ENCODE peak calls at places on chromosomes 16 and 17, in five cellular contexts. S, I, Z, N and W are unnamed samples.

GRCh38 chr16:87895641-87896141 is 26.4 kb upstream of the SLC7A5 start:
- DNase-seq in I (peak), S (peak), N (peak), Z (no peak), W (peak)

GRCh38 chr17:4576729-4577322 is 7.5 kb upstream of the SMTNL2 start:
- DNase-seq in S (no peak), N (no peak), Z (no peak), I (no peak), W (no peak)

GRCh38 chr16:69727916-69728270 is 1.5 kb upstream of the NQO1 start:
- DNase-seq in S (peak), Z (no peak), N (peak), I (no peak), W (peak)

GRCh38 chr17:80426671-80427326 is 11.8 kb downstream of the ENDOV start:
- DNase-seq in N (peak), I (peak), S (peak), Z (peak), W (peak)

GRCh38 chr16:30621765-30622164 is 11.6 kb upstream of the ZNF689 start:
- DNase-seq in Z (no peak), N (peak), S (no peak), I (no peak), W (no peak)

GRCh38 chr17:40069751-40070643 is 7.2 kb downstream of the THRA start:
- DNase-seq in N (peak), S (peak), Z (peak), I (peak), W (peak)

GRCh38 chr16:50463581-50464324 is 84.4 kb upstream of the NKD1 start:
- DNase-seq in I (no peak), S (no peak), Z (no peak), N (no peak), W (no peak)

GRCh38 chr17:32222621-32223020 is 43.0 kb upstream of the RHBDL3 start:
- DNase-seq in N (no peak), I (no peak), S (no peak), Z (no peak), W (no peak)

GRCh38 chr16:86401119-86401518 is 109.2 kb upstream of the FOXF1 start:
- DNase-seq in I (no peak), Z (no peak), S (no peak), N (no peak), W (no peak)

GRCh38 chr17:80105762-80106161 is 4.4 kb downstream of the GAA start:
- DNase-seq in I (no peak), S (no peak), N (no peak), Z (no peak), W (no peak)

GRCh38 chr17:75565066-75565465 is 22.5 kb upstream of the MYO15B start:
- DNase-seq in I (no peak), Z (no peak), S (no peak), N (no peak), W (no peak)